ENCODE peak calls at places on chromosomes 6 and 20, in seven cellular contexts. S, F, R, G, K, L and Y are unnamed samples.
A peak's percentile ranks its signal among the peaks of the same experiment; 100 is the strongest.

GRCh38 chr6:44682280-44682679 is 294.8 kb downstream of the CDC5L start:
- DNase-seq in S (no peak), F (no peak), R (no peak), G (no peak), K (no peak), L (no peak), Y (no peak)

GRCh38 chr20:7742479-7742878 is 197.8 kb downstream of the HAO1 start:
- DNase-seq in S (no peak), F (no peak), R (no peak), G (no peak), K (no peak), L (no peak), Y (no peak)

GRCh38 chr6:48736486-48737206 is 625.6 kb upstream of the PTCHD4 start:
- DNase-seq in S (no peak), F (no peak), R (no peak), G (no peak), K (no peak), L (no peak), Y (no peak)

GRCh38 chr6:46521464-46521971 is 30.3 kb upstream of the RCAN2 start:
- DNase-seq in S (no peak), F (no peak), R (no peak), G (no peak), K (no peak), L (no peak), Y (no peak)

GRCh38 chr20:33310327-33310899 is 27.4 kb downstream of the BPIFB1 start:
- DNase-seq in S (no peak), F (no peak), R (no peak), G (no peak), K (no peak), L (no peak), Y (no peak)

GRCh38 chr6:157219201-157220200 is 103.8 kb downstream of the TMEM242 start:
- DNase-seq in S (no peak), F (no peak), R (no peak), G (no peak), K (no peak), L (no peak), Y (no peak)

GRCh38 chr20:37236462-37236861 is 25.2 kb downstream of the GHRH start:
- DNase-seq in S (no peak), F (no peak), R (no peak), G (no peak), K (no peak), L (no peak), Y (peak; percentile 60)

GRCh38 chr20:50272413-50273120 is 81.9 kb downstream of the CEBPB start:
- DNase-seq in S (no peak), F (no peak), R (no peak), G (no peak), K (peak; percentile 6), L (no peak), Y (no peak)

GRCh38 chr6:118350881-118351430 is 197.1 kb upstream of the PLN start:
- DNase-seq in S (no peak), F (no peak), R (no peak), G (no peak), K (no peak), L (no peak), Y (no peak)

GRCh38 chr6:128630213-128630612 is 109.8 kb upstream of the PTPRK start:
- DNase-seq in S (no peak), F (no peak), R (no peak), G (no peak), K (no peak), L (no peak), Y (no peak)

GRCh38 chr20:51065615-51066014 is 42.7 kb upstream of the KCNG1 start:
- DNase-seq in S (no peak), F (no peak), R (no peak), G (no peak), K (no peak), L (no peak), Y (no peak)

GRCh38 chr6:106084106-106084963 is 1.8 kb upstream of the PRDM1 start:
- DNase-seq in S (no peak), F (peak; percentile 83), R (no peak), G (peak; percentile 91), K (peak; percentile 73), L (peak; percentile 70), Y (peak; percentile 30)
- H3K27ac ChIP-seq in S (no peak overlapping the region), F (no peak overlapping the region), R (no peak overlapping the region), G (peak overlapping the region; percentile 87), K (no peak overlapping the region), L (no peak overlapping the region), Y (no peak overlapping the region)

GRCh38 chr20:1802385-1803215 is 92.6 kb upstream of the SIRPA start:
- DNase-seq in S (peak; percentile 73), F (peak; percentile 90), R (peak; percentile 31), G (peak; percentile 52), K (peak; percentile 82), L (peak; percentile 78), Y (peak; percentile 23)

GRCh38 chr20:1798982-1799381 is 96.2 kb upstream of the SIRPA start:
- DNase-seq in S (no peak), F (no peak), R (no peak), G (no peak), K (no peak), L (no peak), Y (no peak)

GRCh38 chr20:1800180-1800579 is 95.0 kb upstream of the SIRPA start:
- DNase-seq in S (no peak), F (no peak), R (no peak), G (no peak), K (no peak), L (no peak), Y (no peak)

GRCh38 chr20:1801551-1801950 is 93.7 kb upstream of the SIRPA start:
- DNase-seq in S (no peak), F (no peak), R (no peak), G (no peak), K (no peak), L (no peak), Y (no peak)

DNA sequence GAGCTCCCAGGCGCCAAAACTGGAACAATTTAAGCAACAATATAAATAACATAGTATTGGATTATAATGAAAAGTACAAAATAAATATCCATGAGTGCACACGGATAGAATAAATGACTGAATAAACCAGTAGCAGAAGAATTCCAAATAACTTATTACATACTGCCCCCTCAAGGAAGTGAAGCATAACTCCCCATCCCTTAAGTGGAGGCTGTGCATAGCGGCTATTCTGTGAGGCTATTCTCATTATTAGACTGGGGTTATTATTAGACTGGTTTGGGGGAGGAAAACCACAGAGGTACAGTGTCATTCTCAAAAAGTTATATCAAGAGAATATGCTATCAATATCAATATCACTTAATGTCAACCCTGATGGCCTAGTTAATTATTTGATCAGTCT is 94.4 kb upstream of the SIRPA start:
- DNase-seq in S (no peak), F (peak; percentile 19), R (no peak), G (no peak), K (no peak), L (peak; percentile 18), Y (no peak)
- TF ChIP-seq CTCF in S (peak; percentile 19), F (peak; percentile 42), R (no peak), G (peak; percentile 53), K (peak; percentile 4), L (peak; percentile 54), Y (no peak)

GRCh38 chr6:132746049-132746448 is 11.7 kb downstream of the VNN2 start:
- DNase-seq in S (no peak), F (no peak), R (no peak), G (no peak), K (no peak), L (no peak), Y (no peak)

GRCh38 chr6:132751828-132752227 is 5.9 kb downstream of the VNN2 start:
- DNase-seq in S (no peak), F (no peak), R (no peak), G (no peak), K (no peak), L (no peak), Y (no peak)

GRCh38 chr6:132751306-132751705 is 6.4 kb downstream of the VNN2 start:
- DNase-seq in S (no peak), F (no peak), R (no peak), G (no peak), K (no peak), L (no peak), Y (no peak)

GRCh38 chr6:132750455-132751248 is 7.1 kb downstream of the VNN2 start:
- DNase-seq in S (no peak), F (no peak), R (no peak), G (no peak), K (no peak), L (no peak), Y (no peak)

GRCh38 chr6:132749111-132749510 is 8.6 kb downstream of the VNN2 start:
- DNase-seq in S (no peak), F (no peak), R (no peak), G (no peak), K (no peak), L (no peak), Y (no peak)
- H3K4me1 ChIP-seq in S (no peaks in the 10 kb centered on the region), F (no peaks in the 10 kb centered on the region), R (no peaks in the 10 kb centered on the region), G (peaks cover 6% of the 10 kb centered on the region), K (no peaks in the 10 kb centered on the region), L (no peaks in the 10 kb centered on the region), Y (no peaks in the 10 kb centered on the region)

DNA sequence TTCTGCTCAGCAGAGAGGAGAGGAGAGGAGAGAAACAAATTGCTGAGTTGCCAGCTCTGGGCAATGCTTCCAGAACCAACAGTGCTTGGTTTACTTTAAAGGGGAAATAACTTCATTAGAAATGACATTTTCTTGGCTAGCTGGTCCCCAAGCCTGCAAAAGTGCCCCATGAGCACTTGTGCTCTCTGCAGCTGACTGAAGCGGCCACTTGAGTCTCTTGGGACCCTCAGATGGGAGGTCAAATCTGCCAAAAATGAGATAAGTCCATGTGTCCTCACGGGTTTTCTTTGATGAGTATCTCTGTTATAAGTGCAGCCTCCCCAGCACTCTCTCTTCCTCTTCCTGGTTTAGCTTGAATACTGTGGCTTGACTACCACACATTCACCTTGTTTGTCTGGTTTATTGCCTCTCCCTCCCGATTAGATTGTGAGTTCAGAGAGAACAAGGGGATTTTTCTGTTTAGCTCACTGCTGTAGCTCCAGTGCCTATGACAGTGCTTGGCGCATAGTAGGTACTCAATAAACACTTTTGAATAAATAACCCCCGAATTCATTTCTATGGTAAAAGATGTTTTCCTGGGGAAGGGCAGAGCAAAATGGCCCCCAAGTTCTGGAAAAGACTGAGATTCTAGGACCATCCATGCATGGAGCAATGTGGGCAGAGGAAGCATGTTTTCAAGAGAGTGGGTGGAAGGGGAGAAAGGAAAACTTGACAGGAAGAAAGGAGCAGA is 7.0 kb upstream of the RIN2 start:
- DNase-seq in S (no peak), F (no peak), R (no peak), G (no peak), K (no peak), L (peak; percentile 28), Y (no peak)
- H3K27ac ChIP-seq in S (no peak overlapping the region), F (no peak overlapping the region), R (no peak overlapping the region), G (no peak overlapping the region), K (no peak overlapping the region), L (no peak overlapping the region), Y (no peak overlapping the region)

DNA sequence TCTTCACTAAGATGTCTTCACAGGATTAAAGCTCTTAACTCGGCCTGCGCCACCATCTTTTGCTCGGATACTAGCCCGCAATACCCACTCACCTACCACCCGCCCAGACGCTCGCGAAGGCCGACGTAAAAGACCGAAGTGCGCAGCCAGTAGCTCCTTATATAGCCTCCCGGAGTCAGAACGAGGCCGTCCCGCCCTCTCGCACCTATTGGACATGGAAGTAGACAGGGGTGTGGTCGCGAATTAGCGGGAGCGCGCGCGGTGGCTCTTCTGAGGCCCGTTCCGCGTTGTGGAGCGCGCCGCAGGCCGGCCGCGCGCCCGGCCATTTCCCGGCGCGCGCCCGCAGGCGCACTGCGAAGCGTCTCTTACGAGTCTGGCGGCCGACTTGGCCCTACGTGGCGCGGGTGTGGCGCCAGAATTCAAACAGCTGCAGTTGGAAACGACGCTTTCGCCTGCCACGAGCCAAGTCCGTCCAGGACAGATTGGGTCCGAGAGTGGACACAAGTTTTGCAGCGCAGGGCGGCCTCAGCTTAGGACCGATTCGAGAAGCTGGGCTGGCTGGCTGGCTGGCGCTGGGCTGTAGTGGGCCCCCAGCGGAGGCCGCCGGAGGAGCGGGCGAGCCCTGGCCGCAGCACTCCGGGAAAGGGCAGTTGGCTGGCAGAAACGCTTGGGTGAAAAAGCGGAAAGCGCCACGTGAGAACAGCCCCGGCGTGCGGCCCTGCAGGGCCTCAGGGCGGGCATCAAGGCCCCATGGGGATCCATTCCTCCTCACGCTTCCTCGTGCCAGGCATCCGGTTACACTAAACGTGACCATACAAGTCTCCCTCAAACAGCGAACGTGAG is 36.1 kb upstream of the SYNCRIP start:
- DNase-seq in S (peak; percentile 98), F (peak; percentile 99), R (peak; percentile 98), G (peak; percentile 99), K (peak; percentile 99), L (peak; percentile 98), Y (peak; percentile 99)
- TF ChIP-seq CTCF in S (peak; percentile 37), F (peak; percentile 21), R (no peak), G (peak; percentile 27), K (peak; percentile 5), L (no peak), Y (no peak)